ENCODE peak calls at places on chromosome 22, in eight cellular contexts. T is psoas muscle, V is Peyer's patch, X is fibroblast of lung, J is AG04450, L is HCT116, U is neural progenitor cell, D is HepG2. N is an unnamed sample. For H3K27me3, the result is how much of the 10 kb centered on the place peaks cover.

GRCh38 chr22:38081941-38082828 is 1.8 kb downstream of the SLC16A8 start:
- DNase-seq in D (no peak), X (no peak), U (no peak), J (no peak), L (no peak), V (no peak), T (peak), N (no peak)

GRCh38 chr22:30743257-30744020 is 48.8 kb downstream of the OSBP2 start:
- DNase-seq in V (no peak), D (no peak), J (no peak), L (no peak), T (no peak), X (no peak), U (no peak), N (no peak)

GRCh38 chr22:44592466-44593180 is 94.6 kb upstream of the RTL6 start:
- DNase-seq in J (no peak), U (no peak), T (peak), D (no peak), V (no peak), L (no peak), X (no peak), N (no peak)

GRCh38 chr22:47630741-47631534 is 868.5 kb downstream of the TBC1D22A start:
- DNase-seq in J (no peak), L (no peak), D (no peak), X (no peak), T (no peak), V (no peak), U (no peak), N (no peak)

GRCh38 chr22:41873391-41873790 is 40.5 kb downstream of the SREBF2 start:
- DNase-seq in D (no peak), U (no peak), V (no peak), L (no peak), T (no peak), X (no peak), J (no peak), N (no peak)

GRCh38 chr22:30925667-30926066 is 42.9 kb downstream of the MORC2 start:
- DNase-seq in D (no peak), U (no peak), V (no peak), T (no peak), J (no peak), X (no peak), L (no peak), N (no peak)

GRCh38 chr22:26835929-26836528 is 178.6 kb downstream of the MIAT start:
- DNase-seq in D (peak), T (no peak), J (no peak), L (peak), X (no peak), V (peak), U (peak), N (no peak)

GRCh38 chr22:17057959-17058814 is 26.6 kb upstream of the IL17RA start:
- DNase-seq in L (peak), T (peak), X (peak), V (peak), U (peak), J (peak), D (peak), N (no peak)

GRCh38 chr22:31944700-31945477 is 554 bp downstream of the YWHAH start:
- DNase-seq in X (no peak), J (no peak), L (no peak), V (peak), T (peak), U (no peak), D (no peak), N (no peak)

GRCh38 chr22:31942091-31942490 is 2.2 kb upstream of the YWHAH start:
- DNase-seq in L (no peak), J (no peak), X (no peak), T (no peak), V (no peak), D (no peak), U (no peak), N (no peak)

GRCh38 chr22:31943976-31944699 is at the start of gene YWHAH:
- DNase-seq in L (peak), V (peak), X (peak), T (peak), J (peak), U (peak), D (peak), N (peak)

GRCh38 chr22:31945478-31945815 is 1.1 kb downstream of the YWHAH start:
- DNase-seq in V (peak), T (no peak), J (no peak), U (no peak), X (no peak), D (no peak), L (no peak), N (no peak)

GRCh38 chr22:31943206-31943975 is 944 bp upstream of the YWHAH start:
- DNase-seq in V (no peak), X (no peak), L (no peak), U (no peak), D (no peak), J (no peak), T (no peak), N (no peak)
- H3K4me3 ChIP-seq in V (peak), X (peak), L (peak), U (peak), D (peak), J (peak), T (peak), N (peak)

GRCh38 chr22:36738416-36739020 is 35.0 kb upstream of the CACNG2 start:
- DNase-seq in D (no peak), U (no peak), X (no peak), T (no peak), L (no peak), V (no peak), J (no peak), N (no peak)
- H3K27me3 ChIP-seq in D (under half), U (under half), X (under half), T (under half), L (under half), V (under half), J (under half), N (under half)

GRCh38 chr22:39306456-39307361 is 12.7 kb downstream of the RPL3 start:
- DNase-seq in U (peak), J (no peak), D (no peak), X (no peak), L (no peak), V (peak), T (no peak), N (no peak)
- TF ChIP-seq CTCF in U (peak), J (peak), D (peak), X (peak), L (no peak), V (peak), T (peak), N (peak)

GRCh38 chr22:32258791-32259190 is 3.6 kb upstream of the SLC5A4 start:
- DNase-seq in J (no peak), X (no peak), T (no peak), D (no peak), V (no peak), U (no peak), L (no peak), N (no peak)
- H3K4me3 ChIP-seq in J (no peak), X (no peak), T (no peak), D (no peak), V (no peak), U (no peak), L (no peak), N (no peak)

GRCh38 chr22:43440556-43440955 is 28.7 kb downstream of the MPPED1 start:
- DNase-seq in D (no peak), U (no peak), X (no peak), J (no peak), T (no peak), V (no peak), L (no peak), N (no peak)

GRCh38 chr22:43438666-43439347 is 27.0 kb downstream of the MPPED1 start:
- DNase-seq in V (no peak), D (no peak), X (no peak), U (no peak), T (no peak), J (no peak), L (no peak), N (no peak)

GRCh38 chr22:43437871-43438475 is 26.2 kb downstream of the MPPED1 start:
- DNase-seq in V (no peak), J (no peak), T (no peak), X (no peak), U (no peak), D (no peak), L (no peak), N (no peak)

GRCh38 chr22:43440103-43440387 is 28.2 kb downstream of the MPPED1 start:
- DNase-seq in V (no peak), J (no peak), T (no peak), U (no peak), D (no peak), L (no peak), X (no peak), N (no peak)

GRCh38 chr22:43439368-43440102 is 27.7 kb downstream of the MPPED1 start:
- DNase-seq in J (no peak), U (no peak), D (no peak), V (no peak), L (no peak), X (no peak), T (no peak), N (no peak)
- H3K27me3 ChIP-seq in J (under half), U (under half), D (under half), V (under half), L (under half), X (under half), T (under half), N (under half)

GRCh38 chr22:20165421-20165820 is 14.6 kb upstream of the CCDC188 start:
- DNase-seq in U (no peak), L (no peak), T (no peak), X (no peak), V (no peak), D (no peak), J (no peak), N (no peak)

GRCh38 chr22:20164863-20165262 is 14.0 kb upstream of the CCDC188 start:
- DNase-seq in T (no peak), J (no peak), X (no peak), V (no peak), D (no peak), U (no peak), L (no peak), N (no peak)

GRCh38 chr22:20166703-20167102 is 15.8 kb upstream of the CCDC188 start:
- DNase-seq in T (no peak), L (no peak), D (no peak), J (no peak), X (no peak), V (no peak), U (no peak), N (no peak)

GRCh38 chr22:20167643-20168322 is 16.9 kb upstream of the CCDC188 start:
- DNase-seq in U (no peak), J (no peak), L (no peak), X (no peak), V (no peak), T (no peak), D (no peak), N (no peak)

GRCh38 chr22:20165913-20166312 is 15.1 kb upstream of the CCDC188 start:
- DNase-seq in T (no peak), X (no peak), L (no peak), J (no peak), V (no peak), D (no peak), U (no peak), N (no peak)
- TF ChIP-seq CTCF in T (no peak), X (no peak), L (no peak), J (no peak), V (no peak), D (no peak), U (no peak), N (no peak)

GRCh38 chr22:49936018-49936972 is 17.9 kb downstream of the CRELD2 start:
- DNase-seq in J (peak), D (peak), U (peak), T (peak), V (peak), L (no peak), X (peak), N (no peak)
- H3K4me3 ChIP-seq in J (peak), D (peak), U (peak), T (peak), V (peak), L (peak), X (no peak), N (peak)

DNA sequence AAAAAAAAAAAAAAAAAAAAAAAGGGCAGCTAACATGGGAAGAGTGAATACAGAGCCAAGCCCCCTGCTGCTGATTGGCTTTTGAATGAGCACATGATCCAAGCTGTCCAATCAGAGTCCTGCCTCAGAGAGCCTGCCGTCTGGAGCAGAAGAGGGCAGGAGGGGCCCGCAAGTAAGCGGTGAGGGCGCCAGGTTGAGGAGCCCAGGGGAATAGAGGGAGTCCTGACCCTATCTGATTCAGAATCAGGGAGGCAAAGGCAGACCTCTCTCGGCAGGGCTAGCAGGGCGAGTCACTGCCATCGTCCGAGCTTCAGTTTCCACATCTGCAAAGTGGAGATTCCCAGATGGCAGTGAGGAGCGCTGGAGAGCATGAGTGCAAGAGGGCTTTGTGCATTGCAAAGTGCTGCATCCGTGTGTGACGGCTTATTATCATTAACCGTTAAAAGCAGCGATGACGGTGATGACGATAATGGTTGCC is 68.8 kb upstream of the ATXN10 start:
- DNase-seq in D (peak), J (no peak), T (no peak), X (peak), V (no peak), U (peak), L (peak), N (no peak)
- H3K27me3 ChIP-seq in D (under half), J (under half), T (under half), X (under half), V (under half), U (under half), L (under half), N (under half)

N was measured in kidney epithelial cell.